ENCODE peak calls at places on chromosomes 11 and 22, in eight cellular contexts. I, F, G, N, M, L, U and W are unnamed samples.

GRCh38 chr22:23904855-23905254 is 10.7 kb downstream of the MIF start:
- DNase-seq in I (no peak), F (peak; percentile 74), G (no peak), N (no peak), M (no peak), L (no peak), U (no peak), W (peak; percentile 49)

GRCh38 chr22:42932857-42933782 is 76.0 kb upstream of the ARFGAP3 start:
- DNase-seq in I (no peak), F (no peak), G (no peak), N (no peak), M (no peak), L (peak; percentile 41), U (no peak), W (no peak)

GRCh38 chr11:72589802-72590761 is 84.1 kb downstream of the PDE2A start:
- DNase-seq in I (no peak), F (peak; percentile 68), G (peak; percentile 35), N (no peak), M (no peak), L (no peak), U (no peak), W (no peak)

GRCh38 chr11:57358543-57358961 is 20.4 kb downstream of the P2RX3 start:
- DNase-seq in I (no peak), F (no peak), G (no peak), N (no peak), M (no peak), L (peak; percentile 47), U (no peak), W (no peak)

GRCh38 chr22:46367707-46368191 is 32.2 kb downstream of the TRMU start:
- DNase-seq in I (peak; percentile 83), F (peak; percentile 82), G (peak; percentile 56), N (peak; percentile 48), M (peak; percentile 69), L (peak; percentile 10), U (peak; percentile 80), W (peak; percentile 49)

GRCh38 chr22:22903355-22903777 is 15.8 kb downstream of the IGLL5 start:
- DNase-seq in I (no peak), F (no peak), G (no peak), N (no peak), M (no peak), L (no peak), U (peak; percentile 19), W (no peak)

GRCh38 chr22:27674524-27674923 is 127.0 kb downstream of the MN1 start:
- DNase-seq in I (no peak), F (no peak), G (no peak), N (no peak), M (no peak), L (no peak), U (no peak), W (no peak)

GRCh38 chr11:71484248-71485062 is 31.5 kb downstream of the NADSYN1 start:
- DNase-seq in I (no peak), F (no peak), G (no peak), N (no peak), M (no peak), L (no peak), U (no peak), W (no peak)

GRCh38 chr11:19666951-19667350 is 45.7 kb upstream of the NAV2 start:
- DNase-seq in I (no peak), F (no peak), G (no peak), N (no peak), M (no peak), L (no peak), U (no peak), W (no peak)

GRCh38 chr11:50169634-50170033 is 137.0 kb downstream of the OR4C45 start:
- DNase-seq in I (no peak), F (no peak), G (no peak), N (no peak), M (no peak), L (no peak), U (no peak), W (no peak)
- H3K4me3 ChIP-seq in I (no peak overlapping the region), F (no peak overlapping the region), G (no peak overlapping the region), N (no peak overlapping the region), M (no peak overlapping the region), L (no peak overlapping the region), U (no peak overlapping the region), W (no peak overlapping the region)

GRCh38 chr11:64093233-64094039 is 57.7 kb downstream of the FLRT1 start:
- DNase-seq in I (no peak), F (no peak), G (no peak), N (peak; percentile 57), M (no peak), L (no peak), U (no peak), W (no peak)
- H3K27me3 ChIP-seq in I (no peaks in the 10 kb centered on the region), F (no peaks in the 10 kb centered on the region), G (peaks cover 5% of the 10 kb centered on the region), N (no peaks in the 10 kb centered on the region), M (no peaks in the 10 kb centered on the region), L (peaks cover 44% of the 10 kb centered on the region), U (no peaks in the 10 kb centered on the region), W (no peaks in the 10 kb centered on the region)

GRCh38 chr22:25404556-25404922 is 159.9 kb upstream of the GRK3 start:
- DNase-seq in I (no peak), F (peak; percentile 80), G (no peak), N (no peak), M (no peak), L (no peak), U (no peak), W (no peak)

GRCh38 chr22:25403284-25403606 is 161.2 kb upstream of the GRK3 start:
- DNase-seq in I (no peak), F (no peak), G (no peak), N (no peak), M (no peak), L (no peak), U (no peak), W (no peak)

GRCh38 chr22:25403752-25404471 is 160.6 kb upstream of the GRK3 start:
- DNase-seq in I (peak; percentile 47), F (no peak), G (peak; percentile 15), N (no peak), M (peak; percentile 18), L (peak; percentile 22), U (no peak), W (no peak)

GRCh38 chr22:25402160-25402500 is 162.3 kb upstream of the GRK3 start:
- DNase-seq in I (no peak), F (no peak), G (no peak), N (no peak), M (no peak), L (no peak), U (no peak), W (no peak)

GRCh38 chr22:25402501-25403283 is 161.8 kb upstream of the GRK3 start:
- DNase-seq in I (peak; percentile 50), F (no peak), G (peak; percentile 40), N (no peak), M (no peak), L (peak; percentile 61), U (no peak), W (peak; percentile 26)
- H3K4me3 ChIP-seq in I (peak overlapping the region; percentile 57), F (peak overlapping the region; percentile 64), G (no peak overlapping the region), N (no peak overlapping the region), M (no peak overlapping the region), L (peak overlapping the region; percentile 33), U (peak overlapping the region; percentile 79), W (peak overlapping the region; percentile 39)

GRCh38 chr22:47994045-47994444 is 1231.6 kb downstream of the TBC1D22A start:
- DNase-seq in I (no peak), F (no peak), G (no peak), N (no peak), M (no peak), L (no peak), U (no peak), W (no peak)
- H3K27me3 ChIP-seq in I (no peaks in the 10 kb centered on the region), F (no peaks in the 10 kb centered on the region), G (no peaks in the 10 kb centered on the region), N (peaks cover 82% of the 10 kb centered on the region), M (no peaks in the 10 kb centered on the region), L (no peaks in the 10 kb centered on the region), U (no peaks in the 10 kb centered on the region), W (no peaks in the 10 kb centered on the region)